ENCODE peak calls at places on chromosomes 5 and 9, in eight cellular contexts. E, P, O, D, T, N, G and R are unnamed samples.

GRCh38 chr9:472676-473075 is 258.0 kb downstream of the DOCK8 start:
- DNase-seq in E (no peak), P (no peak), O (no peak), D (no peak), T (no peak), N (no peak), G (no peak), R (no peak)

GRCh38 chr9:14207352-14207995 is 106.5 kb downstream of the NFIB start:
- DNase-seq in E (no peak), P (no peak), O (no peak), D (no peak), T (no peak), N (peak; percentile 25), G (no peak), R (no peak)

GRCh38 chr5:74231697-74232096 is 408.8 kb downstream of the ENC1 start:
- DNase-seq in E (no peak), P (no peak), O (no peak), D (no peak), T (no peak), N (no peak), G (no peak), R (no peak)

GRCh38 chr9:8224381-8224791 is 424.8 kb upstream of the DMAC1 start:
- DNase-seq in E (no peak), P (no peak), O (no peak), D (no peak), T (no peak), N (no peak), G (no peak), R (no peak)

GRCh38 chr5:95864456-95864855 is 41.9 kb upstream of the GLRX start:
- DNase-seq in E (no peak), P (no peak), O (no peak), D (no peak), T (no peak), N (no peak), G (no peak), R (no peak)

GRCh38 chr9:137311971-137312851 is 10.1 kb upstream of the NRARP start:
- DNase-seq in E (peak; percentile 9), P (no peak), O (no peak), D (peak; percentile 44), T (peak; percentile 51), N (peak; percentile 93), G (no peak), R (no peak)

GRCh38 chr5:99973779-99974178 is 561.4 kb upstream of the FAM174A start:
- DNase-seq in E (no peak), P (no peak), O (no peak), D (no peak), T (no peak), N (no peak), G (no peak), R (no peak)

GRCh38 chr5:127206320-127207113 is 84.1 kb upstream of the MEGF10 start:
- DNase-seq in E (no peak), P (no peak), O (peak; percentile 77), D (no peak), T (no peak), N (no peak), G (no peak), R (no peak)

GRCh38 chr5:15823413-15823812 is 323.4 kb downstream of the FBXL7 start:
- DNase-seq in E (no peak), P (no peak), O (peak; percentile 46), D (no peak), T (no peak), N (no peak), G (no peak), R (no peak)

GRCh38 chr9:114314881-114315722 is 7.8 kb upstream of the ORM1 start:
- DNase-seq in E (no peak), P (no peak), O (no peak), D (no peak), T (no peak), N (peak; percentile 59), G (no peak), R (no peak)

GRCh38 chr9:89021154-89021803 is 30.0 kb downstream of the S1PR3 start:
- DNase-seq in E (no peak), P (peak; percentile 34), O (peak; percentile 94), D (no peak), T (peak; percentile 58), N (peak; percentile 29), G (no peak), R (no peak)

GRCh38 chr9:21856301-21857094 is 54.1 kb downstream of the MTAP start:
- DNase-seq in E (no peak), P (no peak), O (peak; percentile 51), D (no peak), T (no peak), N (peak; percentile 28), G (no peak), R (no peak)

GRCh38 chr5:81866994-81867393 is 104.8 kb upstream of the ATG10 start:
- DNase-seq in E (no peak), P (no peak), O (no peak), D (no peak), T (no peak), N (no peak), G (no peak), R (no peak)

GRCh38 chr5:1180841-1181271 is 20.5 kb upstream of the SLC6A19 start:
- DNase-seq in E (no peak), P (no peak), O (no peak), D (no peak), T (no peak), N (no peak), G (no peak), R (no peak)

GRCh38 chr5:179227196-179227577 is 118.1 kb downstream of the ADAMTS2 start:
- DNase-seq in E (no peak), P (no peak), O (no peak), D (no peak), T (no peak), N (no peak), G (no peak), R (peak; percentile 40)

GRCh38 chr9:98406469-98406868 is 151.0 kb upstream of the TBC1D2 start:
- DNase-seq in E (no peak), P (no peak), O (no peak), D (no peak), T (no peak), N (no peak), G (no peak), R (no peak)

GRCh38 chr9:33157960-33158359 is 9.2 kb downstream of the B4GALT1 start:
- DNase-seq in E (no peak), P (no peak), O (no peak), D (no peak), T (no peak), N (no peak), G (no peak), R (no peak)
- H3K4me1 ChIP-seq in E (peaks cover 47% of the 10 kb centered on the region), P (peaks cover 100% of the 10 kb centered on the region), O (peaks cover 45% of the 10 kb centered on the region), D (peaks cover 51% of the 10 kb centered on the region), T (peaks cover 31% of the 10 kb centered on the region), N (peaks cover 73% of the 10 kb centered on the region), G (peaks cover 52% of the 10 kb centered on the region), R (no peaks in the 10 kb centered on the region)

DNA sequence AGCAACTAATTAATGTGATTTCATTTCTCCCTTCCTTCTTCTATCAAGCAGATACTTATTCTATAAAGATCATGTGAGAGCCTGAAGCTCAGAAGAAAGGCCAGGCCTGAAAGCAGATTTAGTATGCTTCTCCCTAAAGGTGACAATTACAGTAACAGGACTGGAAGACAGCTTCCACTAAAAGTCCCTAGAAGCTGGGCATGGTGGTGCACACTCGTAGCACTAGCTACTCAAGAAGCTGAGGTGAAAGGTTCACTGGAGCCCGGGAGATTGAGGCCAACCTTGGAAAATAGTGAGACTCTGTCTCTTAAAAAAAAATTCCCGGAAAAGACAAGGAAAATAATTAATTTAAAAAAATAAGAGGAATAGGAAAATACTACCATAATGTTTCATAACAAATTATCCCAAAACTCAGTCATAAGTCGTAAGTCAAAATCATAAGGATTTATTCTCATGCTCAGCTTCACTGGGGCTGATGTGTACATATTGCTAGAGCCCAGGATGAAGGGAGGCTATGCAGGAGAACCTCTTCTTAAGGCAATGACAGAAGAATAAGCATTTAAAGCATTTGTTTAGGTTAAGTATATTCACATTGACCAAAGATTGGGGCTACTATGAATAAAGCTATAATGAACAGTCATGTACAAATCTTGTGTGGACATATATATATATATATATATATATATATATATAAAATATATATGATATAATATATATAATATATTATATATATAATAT is 210.8 kb upstream of the SMARCA2 start:
- DNase-seq in E (no peak), P (no peak), O (no peak), D (no peak), T (no peak), N (no peak), G (no peak), R (no peak)
- TF ChIP-seq POLR2A in E (no peak), P (no peak), O (no peak), D (no peak), T (no peak), N (no peak), G (no peak), R (no peak)

DNA sequence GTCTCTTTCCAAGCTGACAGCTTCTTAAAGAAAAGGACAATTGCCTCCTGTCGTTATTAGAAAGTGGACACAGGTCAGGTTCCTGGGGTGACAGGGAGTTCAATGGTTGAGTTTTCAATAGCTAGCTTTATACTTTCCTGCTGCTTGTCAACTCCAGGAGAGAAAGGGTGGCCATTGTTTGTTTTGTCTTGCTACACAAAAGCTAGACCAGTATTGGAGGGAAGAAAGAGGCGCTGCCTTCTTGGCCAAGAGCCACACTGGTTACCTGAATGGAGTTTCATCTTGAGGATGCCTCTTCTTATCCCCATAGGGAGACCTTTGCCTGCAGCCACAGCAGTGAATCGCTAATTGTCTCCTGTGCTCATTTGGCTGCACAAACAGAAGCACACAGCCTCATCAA is 279.4 kb upstream of the GRIA1 start:
- DNase-seq in E (no peak), P (no peak), O (no peak), D (no peak), T (no peak), N (no peak), G (no peak), R (no peak)
- H3K4me3 ChIP-seq in E (no peak overlapping the region), P (no peak overlapping the region), O (no peak overlapping the region), D (no peak overlapping the region), T (no peak overlapping the region), N (no peak overlapping the region), G (no peak overlapping the region), R (no peak overlapping the region)

GRCh38 chr9:107946364-107947137 is 457.0 kb upstream of the KLF4 start:
- DNase-seq in E (no peak), P (no peak), O (no peak), D (no peak), T (no peak), N (peak; percentile 57), G (no peak), R (no peak)

GRCh38 chr9:107948086-107948485 is 458.5 kb upstream of the KLF4 start:
- DNase-seq in E (no peak), P (no peak), O (no peak), D (no peak), T (no peak), N (no peak), G (no peak), R (no peak)

GRCh38 chr9:107945961-107946360 is 456.4 kb upstream of the KLF4 start:
- DNase-seq in E (no peak), P (no peak), O (no peak), D (no peak), T (no peak), N (no peak), G (no peak), R (no peak)

GRCh38 chr9:107949058-107949457 is 459.5 kb upstream of the KLF4 start:
- DNase-seq in E (no peak), P (no peak), O (no peak), D (no peak), T (no peak), N (no peak), G (no peak), R (no peak)

DNA sequence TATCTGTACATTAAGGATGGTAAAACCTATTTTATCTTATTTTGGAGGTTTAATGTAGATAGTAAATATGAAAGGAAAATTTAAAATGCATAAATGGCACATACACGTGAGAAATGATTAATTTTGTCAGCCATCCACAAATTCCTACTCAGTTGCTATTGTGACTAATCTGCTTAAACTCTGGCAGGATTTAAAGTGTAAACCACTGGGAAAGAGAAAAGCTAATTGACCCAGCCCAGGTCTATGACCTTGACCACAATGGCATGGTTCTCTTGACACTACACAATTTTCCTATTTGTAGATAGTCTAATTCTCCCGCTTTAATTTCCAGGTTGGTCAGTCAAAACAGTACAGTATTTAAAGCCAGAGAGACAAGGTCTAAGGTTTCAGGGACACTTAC is 459.0 kb upstream of the KLF4 start:
- DNase-seq in E (no peak), P (no peak), O (no peak), D (no peak), T (no peak), N (no peak), G (no peak), R (no peak)
- H3K4me1 ChIP-seq in E (peaks cover 3% of the 10 kb centered on the region), P (no peaks in the 10 kb centered on the region), O (peaks cover 2% of the 10 kb centered on the region), D (no peaks in the 10 kb centered on the region), T (no peaks in the 10 kb centered on the region), N (peaks cover 31% of the 10 kb centered on the region), G (no peaks in the 10 kb centered on the region), R (no peaks in the 10 kb centered on the region)